ENCODE peak calls at places on chromosomes 13 and 19, in eight cellular contexts. W is tibial nerve, S is heart left ventricle, L is body of pancreas, Q is ovary, T is uterus, K is HepG2, Z is H1. H is an unnamed sample.

GRCh38 chr19:41324921-41325639 is 15.1 kb downstream of the CCDC97 start:
- DNase-seq in W (no peak), Q (peak; percentile 80), T (peak; percentile 80), Z (peak; percentile 83), L (peak; percentile 62), K (peak; percentile 82), S (peak; percentile 88), H (peak; percentile 70)

GRCh38 chr13:97753942-97754670 is 199.4 kb upstream of the IPO5 start:
- DNase-seq in Q (no peak), T (no peak), L (no peak), S (no peak), K (no peak), W (no peak), Z (peak; percentile 77), H (no peak)

GRCh38 chr13:27273658-27274425 is 3.2 kb downstream of the RASL11A start:
- DNase-seq in L (no peak), S (no peak), T (no peak), Q (peak; percentile 50), W (no peak), K (no peak), Z (no peak), H (no peak)

GRCh38 chr13:43965446-43965845 is 85.7 kb downstream of the LACC1 start:
- DNase-seq in Z (no peak), L (no peak), K (no peak), Q (no peak), S (no peak), W (no peak), T (no peak), H (no peak)

GRCh38 chr13:25632166-25632888 is 260.6 kb downstream of the ATP8A2 start:
- DNase-seq in W (no peak), T (no peak), S (no peak), K (no peak), L (no peak), Q (no peak), Z (peak; percentile 55), H (no peak)

GRCh38 chr13:50529154-50529882 is 314.2 kb downstream of the DLEU7 start:
- DNase-seq in Q (peak; percentile 83), L (peak; percentile 88), W (peak; percentile 65), K (no peak), T (peak; percentile 80), Z (no peak), S (peak; percentile 95), H (peak; percentile 98)

GRCh38 chr13:94140027-94140426 is 339.5 kb downstream of the DCT start:
- DNase-seq in T (no peak), Q (no peak), S (no peak), W (no peak), L (no peak), Z (no peak), K (no peak), H (no peak)

GRCh38 chr19:3367572-3368440 is 1.4 kb downstream of the NFIC start:
- DNase-seq in L (peak; percentile 32), Q (peak; percentile 62), T (peak; percentile 43), W (no peak), S (no peak), Z (no peak), K (no peak), H (no peak)

GRCh38 chr13:29800687-29801086 is 49.7 kb downstream of the UBL3 start:
- DNase-seq in Q (no peak), T (no peak), K (no peak), L (no peak), Z (no peak), S (no peak), W (no peak), H (no peak)

GRCh38 chr19:4425531-4425930 is 23.1 kb downstream of the CHAF1A start:
- DNase-seq in T (no peak), K (no peak), Z (no peak), S (no peak), L (no peak), W (no peak), Q (no peak), H (no peak)

GRCh38 chr13:26663801-26664200 is 96.8 kb downstream of the GPR12 start:
- DNase-seq in S (no peak), Q (no peak), K (no peak), L (no peak), T (no peak), W (no peak), Z (no peak), H (no peak)

GRCh38 chr19:34744896-34745690 is 11.1 kb downstream of the ZNF181 start:
- DNase-seq in Z (no peak), K (peak; percentile 64), T (no peak), Q (no peak), W (no peak), L (no peak), S (no peak), H (no peak)

GRCh38 chr19:5563941-5564612 is 3.7 kb downstream of the TINCR start:
- DNase-seq in K (no peak), W (no peak), Q (no peak), S (no peak), Z (no peak), T (no peak), L (no peak), H (no peak)

DNA sequence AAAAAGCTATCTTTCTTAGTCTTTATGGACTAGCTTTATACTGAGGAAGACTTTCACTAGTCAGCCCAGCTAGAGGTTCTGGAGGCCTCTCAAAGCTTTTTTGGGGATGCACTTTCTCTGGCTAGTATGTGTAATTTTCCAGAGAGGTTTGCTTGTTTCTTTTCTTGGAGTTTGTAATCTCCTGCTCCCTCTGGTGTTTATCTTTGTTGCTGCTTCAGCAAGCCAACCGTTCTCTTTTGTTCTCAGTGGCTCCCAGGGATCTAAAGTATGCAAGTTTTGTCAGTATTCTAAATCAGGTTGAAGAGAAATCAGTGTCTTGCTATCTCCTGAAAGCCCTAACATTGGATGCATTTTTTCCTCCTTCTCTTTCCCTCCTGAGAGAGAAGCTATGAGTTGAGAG is 121.1 kb upstream of the MYO16 start:
- DNase-seq in S (no peak), W (no peak), L (no peak), Q (no peak), K (peak; percentile 2), Z (no peak), T (no peak), H (no peak)
- TF ChIP-seq CTCF in S (no peak), W (peak; percentile 19), L (peak; percentile 10), Q (no peak), K (peak; percentile 29), Z (peak; percentile 73), T (no peak), H (no peak)

GRCh38 chr19:7941895-7942596 is 1.4 kb downstream of the TIMM44 start:
- DNase-seq in K (no peak), Q (no peak), W (no peak), L (no peak), T (no peak), S (peak; percentile 30), Z (no peak), H (no peak)

GRCh38 chr19:7943444-7944176 is at the start of gene TIMM44:
- DNase-seq in L (peak; percentile 99), W (peak; percentile 97), Z (peak; percentile 98), K (peak; percentile 99), S (peak; percentile 100), T (peak; percentile 99), Q (peak; percentile 98), H (peak; percentile 99)

GRCh38 chr19:7944177-7944761 is 803 bp upstream of the TIMM44 start:
- DNase-seq in Q (peak; percentile 89), L (peak; percentile 86), T (peak; percentile 82), K (peak; percentile 86), S (peak; percentile 92), W (peak; percentile 91), Z (peak; percentile 90), H (peak; percentile 88)

GRCh38 chr19:7942981-7943443 is 454 bp downstream of the TIMM44 start:
- DNase-seq in L (no peak), W (no peak), T (no peak), Z (no peak), S (no peak), Q (no peak), K (peak; percentile 25), H (no peak)

GRCh38 chr19:7940841-7941240 is 2.6 kb downstream of the TIMM44 start:
- DNase-seq in T (no peak), Q (no peak), K (no peak), W (no peak), L (no peak), S (peak; percentile 17), Z (no peak), H (no peak)
- TF ChIP-seq POLR2A in T (no peak), Q (no peak), K (no peak), W (no peak), L (no peak), S (no peak), Z (no peak), H (no peak)

GRCh38 chr13:45468676-45469075 is 3.9 kb downstream of the COG3 start:
- DNase-seq in S (no peak), Q (no peak), T (no peak), L (no peak), Z (no peak), W (no peak), K (no peak), H (no peak)

GRCh38 chr13:45466359-45466758 is 1.6 kb downstream of the COG3 start:
- DNase-seq in T (no peak), S (no peak), Q (no peak), Z (no peak), K (no peak), W (no peak), L (no peak), H (no peak)

GRCh38 chr13:45464687-45465453 is at the start of gene COG3:
- DNase-seq in L (peak; percentile 95), K (peak; percentile 99), S (peak; percentile 96), T (peak; percentile 94), W (peak; percentile 90), Q (peak; percentile 94), Z (peak; percentile 92), H (peak; percentile 95)

DNA sequence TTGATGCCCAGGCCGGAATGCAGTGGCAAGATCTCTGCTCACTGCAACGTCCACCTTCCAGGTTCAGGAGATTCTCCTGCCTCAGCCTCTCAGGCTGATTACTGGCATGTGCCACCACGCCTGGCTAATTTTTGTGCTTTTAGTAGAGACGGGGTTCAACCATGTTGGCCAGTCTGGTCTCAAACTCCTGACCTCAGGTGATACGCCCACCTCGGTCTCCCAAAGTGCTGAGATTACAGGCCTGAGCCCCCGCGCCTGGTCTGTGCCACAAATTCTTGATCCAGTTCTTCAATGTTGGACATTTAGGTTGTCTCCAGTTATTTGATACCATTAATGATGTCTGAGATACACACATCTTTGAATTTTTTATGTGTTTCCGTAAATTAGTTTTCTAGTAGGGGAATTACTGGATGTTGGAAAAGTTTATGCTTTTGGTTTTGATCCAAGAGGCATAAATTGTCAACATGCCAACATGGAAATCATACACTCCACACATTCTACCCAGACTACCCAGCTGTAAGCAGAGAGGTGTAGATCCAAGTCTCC is 525 bp upstream of the COG3 start:
- DNase-seq in Q (no peak), S (no peak), W (no peak), L (no peak), Z (no peak), K (no peak), T (no peak), H (peak; percentile 18)
- TF ChIP-seq CTCF in Q (peak; percentile 66), S (no peak), W (no peak), L (no peak), Z (peak; percentile 30), K (no peak), T (no peak), H (peak; percentile 42)

DNA sequence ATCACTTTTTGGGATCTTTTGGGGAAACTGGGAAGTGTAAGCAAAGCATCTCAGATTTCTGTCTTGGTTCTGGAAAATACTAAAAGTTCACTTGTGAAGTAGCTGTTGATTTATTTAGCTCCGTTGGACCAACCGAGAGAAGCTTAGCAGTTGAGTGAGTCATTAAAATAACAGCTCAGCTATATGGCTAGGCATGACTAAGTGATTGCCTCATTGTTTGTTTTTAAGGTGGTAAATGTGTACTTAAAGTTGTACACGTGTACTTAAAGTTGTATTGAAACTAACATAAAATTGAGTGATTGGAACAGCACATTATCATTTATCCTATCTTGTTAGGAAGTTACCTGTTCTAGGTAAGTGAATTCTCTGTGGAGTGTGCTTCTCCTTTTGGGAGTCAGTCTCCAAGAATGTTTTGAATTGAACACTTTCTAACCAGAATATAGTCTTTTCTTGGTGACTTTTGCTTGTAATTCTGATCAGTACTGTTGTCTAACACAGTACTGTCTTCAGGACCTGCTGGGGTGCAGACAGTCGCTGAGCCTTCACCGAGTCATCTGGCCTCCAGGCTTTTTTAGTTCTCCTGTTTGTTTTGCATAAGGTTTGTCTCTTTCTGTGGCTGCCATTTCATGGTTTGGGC is 2.9 kb upstream of the DCUN1D2 start:
- DNase-seq in L (peak; percentile 50), Q (no peak), W (no peak), S (no peak), Z (no peak), T (no peak), K (peak; percentile 90), H (no peak)
- TF ChIP-seq POLR2A in L (peak; percentile 17), Q (no peak), W (no peak), S (no peak), Z (no peak), T (no peak), K (no peak), H (no peak)

H was measured in thyroid gland.